ENCODE peak calls at places on chromosome 9, in seven cellular contexts. P, V, F, X, Q, Y and D are unnamed samples.

GRCh38 chr9:137390553-137391410 is 32.2 kb downstream of the EXD3 start:
- DNase-seq in Y (peak; percentile 42), P (no peak), F (no peak), Q (no peak), V (no peak), X (peak; percentile 40), D (no peak)

GRCh38 chr9:99431103-99431502 is 209.0 kb downstream of the SEC61B start:
- DNase-seq in Y (no peak), V (peak; percentile 86), P (no peak), Q (no peak), F (no peak), X (no peak), D (no peak)

GRCh38 chr9:31908158-31908890 is 476.1 kb upstream of the ACO1 start:
- DNase-seq in Y (no peak), Q (no peak), F (no peak), X (no peak), P (no peak), V (peak; percentile 96), D (no peak)

GRCh38 chr9:136943291-136944093 is 1.0 kb downstream of the FBXW5 start:
- DNase-seq in X (peak; percentile 48), Y (no peak), F (no peak), Q (no peak), V (peak; percentile 52), P (peak; percentile 56), D (peak; percentile 57)

GRCh38 chr9:95349109-95350038 is 31.9 kb upstream of the FANCC start:
- DNase-seq in P (peak; percentile 15), F (no peak), X (no peak), V (no peak), Y (no peak), Q (no peak), D (peak; percentile 16)

GRCh38 chr9:137007060-137007815 is 10.9 kb upstream of the CLIC3 start:
- DNase-seq in X (no peak), Y (no peak), V (no peak), P (no peak), F (no peak), Q (no peak), D (no peak)

GRCh38 chr9:1273859-1274258 is 223.7 kb downstream of the DMRT2 start:
- DNase-seq in V (peak; percentile 9), Q (no peak), F (no peak), Y (no peak), P (no peak), X (no peak), D (no peak)

GRCh38 chr9:96667363-96667728 is 12.2 kb upstream of the PRXL2C start:
- DNase-seq in Q (no peak), V (peak; percentile 27), Y (no peak), P (no peak), F (no peak), X (no peak), D (no peak)

GRCh38 chr9:37209431-37210386 is 89.3 kb downstream of the ZCCHC7 start:
- DNase-seq in F (no peak), V (peak; percentile 31), Y (no peak), P (no peak), Q (no peak), X (no peak), D (no peak)

GRCh38 chr9:8542537-8542936 is 743.0 kb upstream of the DMAC1 start:
- DNase-seq in F (no peak), Q (no peak), X (no peak), P (no peak), Y (no peak), V (no peak), D (no peak)

GRCh38 chr9:16105576-16105975 is 552.7 kb downstream of the CCDC171 start:
- DNase-seq in Y (no peak), P (no peak), Q (no peak), F (no peak), V (no peak), X (no peak), D (no peak)

GRCh38 chr9:1979815-1980367 is 35.3 kb upstream of the SMARCA2 start:
- DNase-seq in X (no peak), P (no peak), Y (peak; percentile 14), F (no peak), V (peak; percentile 85), Q (no peak), D (no peak)

GRCh38 chr9:89476546-89476945 is 21.4 kb downstream of the SEMA4D start:
- DNase-seq in P (no peak), Q (no peak), F (no peak), X (no peak), Y (no peak), V (no peak), D (no peak)

GRCh38 chr9:85898288-85898802 is 42.6 kb upstream of the NAA35 start:
- DNase-seq in Q (no peak), X (no peak), Y (no peak), V (no peak), P (no peak), F (no peak), D (no peak)

GRCh38 chr9:129549139-129549538 is 71.8 kb downstream of the C9orf50 start:
- DNase-seq in P (no peak), Y (no peak), X (no peak), Q (no peak), V (no peak), F (no peak), D (no peak)

GRCh38 chr9:126705767-126706697 is 92.3 kb downstream of the LMX1B start:
- DNase-seq in V (peak; percentile 38), F (peak; percentile 63), Q (peak; percentile 63), P (peak; percentile 87), X (peak; percentile 46), Y (peak; percentile 60), D (peak; percentile 87)

GRCh38 chr9:121901616-121902015 is 191.5 kb downstream of the TTLL11 start:
- DNase-seq in Q (no peak), F (no peak), X (no peak), Y (no peak), P (no peak), V (no peak), D (no peak)

GRCh38 chr9:136036050-136036449 is 59.0 kb downstream of the NACC2 start:
- DNase-seq in X (no peak), V (peak; percentile 54), F (no peak), P (no peak), Y (no peak), Q (no peak), D (no peak)

GRCh38 chr9:111731916-111732315 is 62.8 kb downstream of the SHOC1 start:
- DNase-seq in P (no peak), Q (no peak), F (no peak), Y (no peak), X (no peak), V (peak; percentile 77), D (no peak)

GRCh38 chr9:8256880-8257279 is 457.3 kb upstream of the DMAC1 start:
- DNase-seq in X (no peak), V (no peak), F (no peak), Y (no peak), P (no peak), Q (no peak), D (no peak)

GRCh38 chr9:79764377-79764776 is 192.6 kb downstream of the TLE4 start:
- DNase-seq in Y (peak; percentile 23), V (peak; percentile 100), P (no peak), F (no peak), X (peak; percentile 19), Q (no peak), D (no peak)

GRCh38 chr9:108163321-108164005 is 673.9 kb upstream of the KLF4 start:
- DNase-seq in X (no peak), P (no peak), F (no peak), V (peak; percentile 38), Q (no peak), Y (no peak), D (no peak)

GRCh38 chr9:134940236-134941208 is 22.8 kb upstream of the FCN1 start:
- DNase-seq in F (no peak), X (no peak), V (no peak), P (no peak), Q (no peak), Y (no peak), D (no peak)

GRCh38 chr9:135907006-135907434 is 326 bp downstream of the CAMSAP1 start:
- DNase-seq in V (peak; percentile 41), X (no peak), P (peak; percentile 37), Y (peak; percentile 48), Q (no peak), F (no peak), D (no peak)

GRCh38 chr9:106954562-106954961 is 91.6 kb downstream of the ZNF462 start:
- DNase-seq in V (peak; percentile 36), F (no peak), Q (no peak), X (no peak), P (no peak), Y (no peak), D (no peak)